ENCODE peak calls at places on chromosomes 16 and 17, in four cellular contexts. One of them, this sample, is unnamed.

GRCh38 chr16:48384305-48384981 is 770 bp downstream of the SIAH1 start:
- DNase-seq in AG09319: no peak
- DNase-seq in endodermal cell: peak
- DNase-seq in NCI-H1436: no peak
- DNase-seq in this sample: no peak

GRCh38 chr16:19203374-19203966 is 35.4 kb downstream of the SYT17 start:
- DNase-seq in endodermal cell: no peak
- DNase-seq in AG09319: no peak
- DNase-seq in NCI-H1436: no peak
- DNase-seq in this sample: no peak

GRCh38 chr17:74702132-74702876 is 10.4 kb downstream of the CD300LF start:
- DNase-seq in AG09319: no peak
- DNase-seq in NCI-H1436: no peak
- DNase-seq in endodermal cell: no peak
- DNase-seq in this sample: no peak

GRCh38 chr16:23368469-23368868 is 66.4 kb downstream of the SCNN1B start:
- DNase-seq in endodermal cell: no peak
- DNase-seq in AG09319: no peak
- DNase-seq in NCI-H1436: no peak
- DNase-seq in this sample: peak

GRCh38 chr16:72847187-72848044 is 200.5 kb downstream of the ZFHX3 start:
- DNase-seq in AG09319: no peak
- DNase-seq in endodermal cell: peak
- DNase-seq in NCI-H1436: no peak
- DNase-seq in this sample: peak

GRCh38 chr17:66747561-66748275 is 87.2 kb upstream of the CACNG5 start:
- DNase-seq in endodermal cell: no peak
- DNase-seq in NCI-H1436: no peak
- DNase-seq in AG09319: no peak
- DNase-seq in this sample: peak

GRCh38 chr16:88971371-88972097 is 5.5 kb downstream of the CBFA2T3 start:
- DNase-seq in endodermal cell: no peak
- DNase-seq in AG09319: no peak
- DNase-seq in NCI-H1436: no peak
- DNase-seq in this sample: no peak

GRCh38 chr16:89919535-89920406 is 1.1 kb downstream of the MC1R start:
- DNase-seq in endodermal cell: no peak
- DNase-seq in AG09319: no peak
- DNase-seq in NCI-H1436: no peak
- DNase-seq in this sample: no peak

GRCh38 chr17:37592291-37592690 is 16.9 kb downstream of the SYNRG start:
- DNase-seq in NCI-H1436: no peak
- DNase-seq in AG09319: peak
- DNase-seq in endodermal cell: no peak
- DNase-seq in this sample: no peak

GRCh38 chr17:72476575-72476986 is 355.8 kb downstream of the SOX9 start:
- DNase-seq in AG09319: no peak
- DNase-seq in endodermal cell: peak
- DNase-seq in NCI-H1436: no peak
- DNase-seq in this sample: no peak

This sample was measured in epithelial cell of esophagus.